ENCODE peak calls at places on chromosome 22, in seven cellular contexts. S is trophoblast cell, F is GF-D8, H is T-helper 1 cell, V is ovary, N is ureter, C is pancreas. R is an unnamed sample.

GRCh38 chr22:39277135-39277607 is 32.4 kb upstream of the PDGFB start:
- DNase-seq in C (no peak), N (no peak), V (no peak), H (no peak), S (peak), F (no peak), R (peak)

GRCh38 chr22:33789690-33790253 is 130.5 kb downstream of the LARGE1 start:
- DNase-seq in C (no peak), S (no peak), F (no peak), N (no peak), V (no peak), H (no peak), R (no peak)

GRCh38 chr22:24434472-24435322 is 7.3 kb downstream of the ADORA2A start:
- DNase-seq in C (no peak), V (no peak), H (peak), S (no peak), N (no peak), F (peak), R (no peak)

GRCh38 chr22:30979932-30980331 is 10.9 kb downstream of the TUG1 start:
- DNase-seq in S (no peak), V (no peak), N (no peak), H (no peak), F (no peak), C (no peak), R (no peak)

GRCh38 chr22:44538071-44538470 is 40.0 kb upstream of the RTL6 start:
- DNase-seq in H (no peak), S (peak), N (no peak), V (no peak), F (no peak), C (no peak), R (peak)

GRCh38 chr22:41479671-41480396 is 10.9 kb downstream of the ACO2 start:
- DNase-seq in S (no peak), F (no peak), N (no peak), C (no peak), V (no peak), H (no peak), R (no peak)

GRCh38 chr22:22357024-22357868 is 112.7 kb downstream of the VPREB1 start:
- DNase-seq in F (peak), H (peak), C (peak), V (peak), N (peak), S (peak), R (peak)

GRCh38 chr22:26681395-26681821 is 24.0 kb downstream of the MIAT start:
- DNase-seq in V (no peak), C (no peak), F (no peak), H (no peak), N (no peak), S (no peak), R (no peak)

GRCh38 chr22:32542332-32543019 is 67.9 kb downstream of the FBXO7 start:
- DNase-seq in N (no peak), S (no peak), H (no peak), V (no peak), F (no peak), C (no peak), R (no peak)

GRCh38 chr22:46001046-46001425 is 24.1 kb upstream of the WNT7B start:
- DNase-seq in S (no peak), N (no peak), V (no peak), F (no peak), H (no peak), C (no peak), R (no peak)

GRCh38 chr22:31635638-31636306 is 26.2 kb downstream of the PISD start:
- DNase-seq in N (no peak), F (no peak), S (no peak), V (no peak), C (no peak), H (no peak), R (no peak)

GRCh38 chr22:35596821-35597220 is 20.3 kb downstream of the MB start:
- DNase-seq in S (no peak), C (peak), N (no peak), H (no peak), F (no peak), V (peak), R (no peak)

GRCh38 chr22:44205713-44206645 is 25.3 kb downstream of the PARVG start:
- DNase-seq in F (no peak), N (no peak), H (no peak), S (no peak), C (no peak), V (no peak), R (no peak)

GRCh38 chr22:28883917-28884753 is 763 bp downstream of the ZNRF3 start:
- DNase-seq in C (peak), V (peak), N (peak), H (no peak), F (no peak), S (peak), R (no peak)

GRCh38 chr22:30425616-30426394 is at the start of gene MTFP1:
- DNase-seq in F (peak), N (peak), C (peak), V (peak), H (peak), S (peak), R (peak)

GRCh38 chr22:46233231-46233630 is 16.9 kb downstream of the CDPF1 start:
- DNase-seq in F (no peak), V (no peak), C (peak), S (no peak), H (no peak), N (no peak), R (no peak)

GRCh38 chr22:21651521-21652009 is 9.5 kb downstream of the SDF2L1 start:
- DNase-seq in F (no peak), N (no peak), V (no peak), S (no peak), H (no peak), C (no peak), R (no peak)

GRCh38 chr22:27139935-27140493 is 482.6 kb downstream of the MIAT start:
- DNase-seq in F (no peak), C (no peak), V (peak), H (no peak), S (no peak), N (no peak), R (peak)

GRCh38 chr22:24183321-24184031 is 2.2 kb downstream of the SUSD2 start:
- DNase-seq in S (no peak), F (no peak), C (peak), H (no peak), V (no peak), N (no peak), R (no peak)

GRCh38 chr22:41696714-41697113 is 2.6 kb upstream of the MEI1 start:
- DNase-seq in H (no peak), V (no peak), C (peak), S (no peak), N (no peak), F (peak), R (no peak)

R was measured in bronchial epithelial cell.